ENCODE peak calls at places on chromosomes 3 and 15, in four cellular contexts. Y is ascending aorta, D is GM12865, S is suprapubic skin. C is an unnamed sample.

GRCh38 chr3:43757613-43758012 is 66.9 kb downstream of the ABHD5 start:
- DNase-seq in Y (no peak), D (no peak), S (no peak), C (no peak)

GRCh38 chr15:38868326-38869114 is 303.9 kb upstream of the RASGRP1 start:
- DNase-seq in Y (no peak), D (no peak), S (peak; percentile 79), C (no peak)

GRCh38 chr3:112958749-112959560 is 15.9 kb downstream of the CD200R1 start:
- DNase-seq in Y (no peak), D (peak; percentile 53), S (no peak), C (no peak)

GRCh38 chr15:98981851-98982722 is 25.5 kb downstream of the PGPEP1L start:
- DNase-seq in Y (no peak), D (peak; percentile 94), S (no peak), C (no peak)

GRCh38 chr15:49423906-49424520 is 971 bp downstream of the FGF7 start:
- DNase-seq in Y (no peak), D (no peak), S (no peak), C (no peak)

GRCh38 chr15:51782357-51782896 is 31.0 kb downstream of the TMOD2 start:
- DNase-seq in Y (no peak), D (peak; percentile 14), S (no peak), C (no peak)

GRCh38 chr3:185115371-185115770 is 37.5 kb downstream of the C3orf70 start:
- DNase-seq in Y (no peak), D (no peak), S (no peak), C (no peak)

GRCh38 chr15:48336940-48337339 is 5.7 kb downstream of the DUT start:
- DNase-seq in Y (no peak), D (peak; percentile 33), S (no peak), C (no peak)

GRCh38 chr3:194256040-194256945 is 94.8 kb downstream of the CPN2 start:
- DNase-seq in Y (no peak), D (no peak), S (no peak), C (no peak)

GRCh38 chr3:181824961-181825360 is 113.2 kb downstream of the SOX2 start:
- DNase-seq in Y (no peak), D (no peak), S (no peak), C (no peak)

GRCh38 chr3:100891033-100891432 is 102.2 kb downstream of the ABI3BP start:
- DNase-seq in Y (no peak), D (no peak), S (no peak), C (no peak)
- TF ChIP-seq CTCF in Y (no peak), D (no peak), S (no peak), C (no peak)

DNA sequence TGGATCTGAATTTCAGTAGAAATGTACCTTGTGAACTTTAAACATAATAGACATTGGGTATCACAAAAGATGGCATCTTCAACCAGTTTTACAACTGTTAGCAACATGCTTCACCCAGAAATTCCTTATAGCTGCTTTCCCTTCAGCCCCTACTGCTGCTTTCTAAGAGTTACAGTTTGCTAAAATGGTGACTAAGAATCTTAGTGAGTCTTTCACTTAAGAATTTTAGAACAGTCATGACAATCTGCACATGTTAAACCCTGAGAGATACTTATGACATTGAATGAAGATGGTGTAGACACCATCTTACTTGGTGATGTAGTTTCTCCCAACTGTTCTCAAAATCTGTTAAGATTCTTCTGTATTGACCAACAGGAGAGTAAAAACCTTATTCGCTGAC is 129.7 kb upstream of the UBE2E1 start:
- DNase-seq in Y (no peak), D (no peak), S (no peak), C (no peak)
- TF ChIP-seq CTCF in Y (no peak), D (no peak), S (no peak), C (no peak)

GRCh38 chr15:35546581-35547381 is 816 bp upstream of the DPH6 start:
- DNase-seq in Y (no peak), D (no peak), S (no peak), C (no peak)

GRCh38 chr15:35545316-35545824 is 595 bp downstream of the DPH6 start:
- DNase-seq in Y (no peak), D (peak; percentile 63), S (peak; percentile 69), C (peak; percentile 31)

GRCh38 chr15:35545825-35546580 is at the start of gene DPH6:
- DNase-seq in Y (peak; percentile 15), D (peak; percentile 94), S (peak; percentile 89), C (peak; percentile 71)

GRCh38 chr15:35540031-35540430 is 5.9 kb downstream of the DPH6 start:
- DNase-seq in Y (no peak), D (no peak), S (no peak), C (no peak)

DNA sequence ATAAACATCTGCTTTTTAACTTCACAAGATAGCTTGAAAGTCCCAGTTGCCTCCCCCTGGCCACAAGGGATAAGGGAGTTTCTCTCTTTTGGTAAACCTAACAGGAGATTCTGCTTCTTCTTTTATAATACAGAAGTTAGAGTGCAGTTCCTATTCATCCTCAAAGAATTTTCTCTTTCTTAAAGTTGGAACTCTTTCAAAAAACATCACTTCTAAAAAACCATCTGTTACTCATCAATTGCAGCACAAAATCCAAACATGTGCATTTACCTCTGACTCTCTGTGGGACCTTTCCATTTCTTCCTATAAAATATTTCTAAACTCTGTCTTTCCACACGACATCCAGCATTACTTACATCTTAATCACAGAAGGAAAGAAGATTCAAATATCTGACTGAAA is 5.1 kb downstream of the DPH6 start:
- DNase-seq in Y (no peak), D (no peak), S (no peak), C (no peak)
- TF ChIP-seq CTCF in Y (no peak), D (no peak), S (no peak), C (no peak)

GRCh38 chr15:44710236-44711088 is 661 bp downstream of the PATL2 start:
- DNase-seq in Y (no peak), D (peak; percentile 91), S (no peak), C (no peak)
- TF ChIP-seq CTCF in Y (peak; percentile 21), D (peak; percentile 42), S (no peak), C (no peak)

GRCh38 chr3:5768546-5768945 is 581.0 kb downstream of the EDEM1 start:
- DNase-seq in Y (no peak), D (no peak), S (no peak), C (no peak)
- TF ChIP-seq CTCF in Y (no peak), D (no peak), S (no peak), C (no peak)

C was measured in neural crest cell.